ENCODE peak calls at places on chromosomes 13 and 19, in nine cellular contexts. S is Calu3, W is BJ, O is MM.1S, R is Panc1, T is heart left ventricle, J is upper lobe of right lung, N is breast epithelium, D is stomach. G is an unnamed sample.

GRCh38 chr19:1098177-1099051 is 3.2 kb upstream of the POLR2E start:
- DNase-seq in S (no peak), W (no peak), O (no peak), R (no peak), T (no peak), J (peak; percentile 84), N (no peak), D (peak; percentile 60), G (peak; percentile 69)

GRCh38 chr13:102374726-102375125 is 27.1 kb downstream of the FGF14 start:
- DNase-seq in S (no peak), W (no peak), O (no peak), R (no peak), T (no peak), J (no peak), N (no peak), D (no peak), G (no peak)

GRCh38 chr13:109383683-109384082 is 402.7 kb downstream of the IRS2 start:
- DNase-seq in S (no peak), W (peak; percentile 37), O (no peak), R (no peak), T (no peak), J (no peak), N (no peak), D (no peak), G (peak; percentile 15)

GRCh38 chr13:78657699-78658629 is 991 bp downstream of the OBI1 start:
- DNase-seq in S (no peak), W (no peak), O (peak; percentile 38), R (no peak), T (no peak), J (no peak), N (no peak), D (no peak), G (no peak)

GRCh38 chr19:14271830-14272229 is 65.9 kb upstream of the ADGRL1 start:
- DNase-seq in S (no peak), W (no peak), O (no peak), R (no peak), T (no peak), J (no peak), N (no peak), D (no peak), G (no peak)

GRCh38 chr13:110560606-110561334 is 752 bp downstream of the RAB20 start:
- DNase-seq in S (no peak), W (no peak), O (peak; percentile 7), R (no peak), T (peak; percentile 39), J (no peak), N (no peak), D (peak; percentile 57), G (no peak)

GRCh38 chr19:29120471-29120870 is 92.5 kb downstream of the UQCRFS1 start:
- DNase-seq in S (peak; percentile 25), W (no peak), O (no peak), R (no peak), T (no peak), J (no peak), N (no peak), D (no peak), G (no peak)

GRCh38 chr13:40667622-40667978 is 1.2 kb upstream of the FOXO1 start:
- DNase-seq in S (no peak), W (no peak), O (no peak), R (no peak), T (peak; percentile 33), J (no peak), N (no peak), D (no peak), G (no peak)

GRCh38 chr13:34730966-34731365 is 211.1 kb upstream of the NBEA start:
- DNase-seq in S (no peak), W (no peak), O (no peak), R (no peak), T (no peak), J (no peak), N (no peak), D (no peak), G (peak; percentile 81)

GRCh38 chr19:31667106-31667505 is 317.9 kb upstream of the TSHZ3 start:
- DNase-seq in S (no peak), W (no peak), O (peak; percentile 23), R (no peak), T (no peak), J (no peak), N (no peak), D (no peak), G (no peak)

GRCh38 chr13:107462501-107462900 is 752.8 kb downstream of the LIG4 start:
- DNase-seq in S (no peak), W (no peak), O (no peak), R (no peak), T (no peak), J (no peak), N (no peak), D (no peak), G (no peak)

GRCh38 chr13:98059276-98059675 is 83.6 kb upstream of the FARP1 start:
- DNase-seq in S (no peak), W (no peak), O (no peak), R (no peak), T (no peak), J (no peak), N (no peak), D (no peak), G (no peak)

GRCh38 chr19:49434907-49435577 is 6.3 kb downstream of the SLC17A7 start:
- DNase-seq in S (no peak), W (no peak), O (no peak), R (no peak), T (no peak), J (no peak), N (no peak), D (no peak), G (no peak)

GRCh38 chr19:49433240-49433901 is 8.0 kb downstream of the SLC17A7 start:
- DNase-seq in S (no peak), W (no peak), O (no peak), R (no peak), T (no peak), J (no peak), N (no peak), D (no peak), G (no peak)

GRCh38 chr19:49437231-49437630 is 4.1 kb downstream of the SLC17A7 start:
- DNase-seq in S (no peak), W (no peak), O (no peak), R (no peak), T (no peak), J (no peak), N (no peak), D (no peak), G (no peak)

GRCh38 chr19:49436381-49437017 is 4.8 kb downstream of the SLC17A7 start:
- DNase-seq in S (peak; percentile 43), W (no peak), O (no peak), R (no peak), T (no peak), J (no peak), N (no peak), D (no peak), G (no peak)

GRCh38 chr19:49435670-49436069 is 5.7 kb downstream of the SLC17A7 start:
- DNase-seq in S (no peak), W (no peak), O (no peak), R (no peak), T (no peak), J (no peak), N (no peak), D (no peak), G (no peak)
- TF ChIP-seq CTCF in S (no peak), W (no peak), O (no peak), R (no peak), T (no peak), J (no peak), N (no peak), D (no peak), G (no peak)

GRCh38 chr19:35556846-35557538 is 6.5 kb downstream of the ATP4A start:
- DNase-seq in S (no peak), W (no peak), O (no peak), R (no peak), T (no peak), J (no peak), N (no peak), D (no peak), G (no peak)

GRCh38 chr19:35556025-35556590 is 7.3 kb downstream of the ATP4A start:
- DNase-seq in S (no peak), W (no peak), O (no peak), R (no peak), T (no peak), J (no peak), N (no peak), D (no peak), G (no peak)

GRCh38 chr19:35554076-35554475 is 8.7 kb downstream of the TMEM147 start:
- DNase-seq in S (no peak), W (no peak), O (no peak), R (no peak), T (no peak), J (no peak), N (no peak), D (no peak), G (no peak)

GRCh38 chr19:35553385-35554000 is 8.1 kb downstream of the TMEM147 start:
- DNase-seq in S (no peak), W (no peak), O (no peak), R (no peak), T (no peak), J (no peak), N (no peak), D (no peak), G (no peak)

DNA sequence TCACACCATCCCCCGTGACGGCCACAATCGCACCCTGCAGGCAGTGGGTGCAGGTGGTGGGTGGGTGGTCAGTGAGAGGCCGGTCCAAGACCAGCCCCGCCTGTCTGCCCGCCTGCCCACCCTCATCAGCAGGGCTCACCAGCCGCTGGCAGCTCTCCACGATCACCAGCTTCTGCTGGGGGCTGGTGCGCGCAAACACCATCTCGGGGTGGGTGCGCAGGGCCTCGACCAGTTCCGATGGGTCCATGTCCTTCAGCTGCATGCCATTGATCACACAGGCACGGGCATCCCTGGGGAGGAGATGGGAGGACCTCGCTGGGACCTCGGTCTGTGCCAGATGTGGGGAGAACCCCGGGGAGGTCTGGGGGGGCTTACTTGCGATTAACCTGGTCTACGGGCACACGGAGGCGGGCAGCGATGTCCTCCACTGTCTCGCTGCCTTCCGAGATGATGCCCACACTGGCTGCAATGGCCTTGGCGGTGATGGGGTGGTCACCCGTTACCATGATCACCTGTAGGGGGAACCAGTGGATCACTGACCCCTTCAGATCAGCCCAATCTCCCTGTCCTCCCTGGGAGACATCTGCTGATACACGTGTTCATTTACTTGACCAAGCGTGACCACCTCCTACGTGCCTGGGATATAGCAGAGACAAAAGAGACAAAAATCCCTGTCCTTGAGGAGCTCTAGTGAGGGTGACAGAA is 8.0 kb downstream of the ATP4A start:
- DNase-seq in S (peak; percentile 71), W (no peak), O (no peak), R (no peak), T (no peak), J (no peak), N (no peak), D (no peak), G (no peak)
- TF ChIP-seq CTCF in S (peak; percentile 77), W (peak; percentile 27), O (peak; percentile 42), R (peak; percentile 88), T (no peak), J (peak; percentile 10), N (no peak), D (no peak), G (peak; percentile 50)

GRCh38 chr13:27712421-27712820 is 79.9 kb upstream of the GSX1 start:
- DNase-seq in S (peak; percentile 5), W (no peak), O (no peak), R (no peak), T (no peak), J (no peak), N (no peak), D (peak; percentile 42), G (no peak)
- TF ChIP-seq CTCF in S (no peak), W (peak; percentile 15), O (no peak), R (peak; percentile 15), T (peak; percentile 63), J (peak; percentile 44), N (no peak), D (no peak), G (peak; percentile 31)

GRCh38 chr19:13241321-13242104 is 91.3 kb downstream of the IER2 start:
- DNase-seq in S (peak; percentile 30), W (no peak), O (no peak), R (no peak), T (no peak), J (no peak), N (no peak), D (no peak), G (no peak)
- TF ChIP-seq CTCF in S (no peak), W (no peak), O (no peak), R (no peak), T (no peak), J (no peak), N (no peak), D (no peak), G (peak; percentile 27)